ENCODE peak calls at places on chromosomes 4 and X, in seven cellular contexts. W, I, D, T, Z, H and U are unnamed samples.

GRCh38 chr4:101331017-101331416 is 16.3 kb downstream of the PPP3CA start:
- DNase-seq in Z (no peak), W (no peak), H (no peak), D (no peak), T (no peak), I (no peak), U (no peak)

GRCh38 chrX:106619797-106620196 is 8.0 kb downstream of the RADX start:
- DNase-seq in W (peak), D (no peak), T (peak), I (peak), H (no peak), Z (no peak), U (no peak)

GRCh38 chrX:9788908-9789307 is 2.7 kb downstream of the SHROOM2 start:
- DNase-seq in H (no peak), T (no peak), Z (no peak), D (peak), W (no peak), I (peak), U (no peak)

GRCh38 chrX:110145305-110145704 is 142.4 kb downstream of the TMEM164 start:
- DNase-seq in D (no peak), W (no peak), I (no peak), Z (no peak), T (no peak), H (no peak), U (no peak)

GRCh38 chrX:149682956-149683947 is 28.6 kb upstream of the MAGEA11 start:
- DNase-seq in D (no peak), Z (no peak), H (no peak), I (no peak), W (no peak), T (no peak), U (no peak)

GRCh38 chr4:157509286-157509685 is 288.8 kb downstream of the GRIA2 start:
- DNase-seq in H (no peak), T (no peak), W (no peak), Z (no peak), D (no peak), I (no peak), U (no peak)

GRCh38 chr4:139455187-139455586 is 1.3 kb downstream of the RAB33B start:
- DNase-seq in W (no peak), Z (no peak), I (no peak), T (no peak), D (no peak), H (no peak), U (no peak)

GRCh38 chrX:150548684-150549083 is 19.7 kb upstream of the MTM1 start:
- DNase-seq in T (peak), W (peak), I (no peak), H (no peak), D (no peak), Z (no peak), U (no peak)

GRCh38 chr4:55173580-55173979 is 48.2 kb upstream of the KDR start:
- DNase-seq in W (peak), H (no peak), D (no peak), T (peak), I (peak), Z (no peak), U (no peak)

GRCh38 chr4:118352843-118353373 is at the start of gene PRSS12:
- DNase-seq in I (peak), W (peak), H (peak), D (peak), Z (peak), T (peak), U (peak)

GRCh38 chrX:31074522-31074921 is 2.7 kb upstream of the FTHL17 start:
- DNase-seq in D (no peak), T (no peak), W (no peak), Z (no peak), I (no peak), H (no peak), U (no peak)

GRCh38 chrX:3548743-3549441 is 164.6 kb downstream of the PRKX start:
- DNase-seq in I (peak), H (no peak), D (peak), W (peak), T (peak), Z (no peak), U (no peak)
- TF ChIP-seq CTCF in I (peak), H (peak), D (peak), W (peak), T (peak), Z (peak), U (no peak)

DNA sequence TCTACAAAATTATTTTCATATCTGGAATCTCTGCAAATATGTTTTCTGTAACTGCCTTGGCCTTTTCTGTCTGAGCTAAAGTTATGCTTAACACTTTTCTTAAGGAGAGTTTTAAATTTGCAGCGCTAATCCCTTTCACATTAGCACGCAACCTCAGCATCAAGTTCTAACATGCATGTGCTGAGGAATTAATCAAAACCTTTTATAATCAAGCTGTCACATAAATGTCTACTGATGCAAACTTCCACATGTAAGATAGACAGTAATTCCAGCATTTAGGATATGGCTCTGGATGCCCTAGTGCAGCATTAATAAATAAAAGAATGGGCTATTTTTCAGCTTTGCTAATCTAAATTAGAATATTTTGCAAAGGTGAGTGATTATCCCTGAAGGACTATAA is 17.5 kb upstream of the NEIL3 start:
- DNase-seq in Z (no peak), I (no peak), T (no peak), H (no peak), W (no peak), D (no peak), U (no peak)
- TF ChIP-seq CTCF in Z (no peak), I (no peak), T (no peak), H (no peak), W (no peak), D (no peak), U (no peak)

DNA sequence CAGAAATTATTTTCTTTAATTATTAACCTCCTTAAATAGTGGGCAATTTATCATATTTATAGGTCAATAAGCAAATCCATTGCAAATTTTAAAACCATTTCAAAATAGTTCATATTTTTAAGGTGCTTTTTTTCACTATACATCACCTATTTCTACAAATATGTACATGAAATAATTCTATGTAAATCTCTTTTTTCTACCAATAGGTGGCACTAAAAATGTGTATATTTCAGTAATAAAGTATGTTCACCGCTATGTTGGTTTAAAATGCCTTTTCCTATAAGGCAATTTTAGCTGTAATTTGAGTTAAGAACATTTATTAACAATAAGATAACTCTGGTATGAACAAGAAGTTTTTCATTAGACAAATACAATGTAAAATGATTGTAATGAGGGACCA is 672.2 kb downstream of the KCTD8 start:
- DNase-seq in I (peak), T (peak), D (peak), Z (no peak), H (no peak), W (peak), U (no peak)
- TF ChIP-seq CTCF in I (peak), T (peak), D (peak), Z (peak), H (peak), W (peak), U (no peak)

GRCh38 chrX:139203681-139204575 is 326.6 kb upstream of the F9 start:
- DNase-seq in I (no peak), Z (no peak), W (peak), T (no peak), D (peak), H (peak), U (no peak)
- TF ChIP-seq CTCF in I (no peak), Z (peak), W (no peak), T (peak), D (peak), H (peak), U (no peak)

DNA sequence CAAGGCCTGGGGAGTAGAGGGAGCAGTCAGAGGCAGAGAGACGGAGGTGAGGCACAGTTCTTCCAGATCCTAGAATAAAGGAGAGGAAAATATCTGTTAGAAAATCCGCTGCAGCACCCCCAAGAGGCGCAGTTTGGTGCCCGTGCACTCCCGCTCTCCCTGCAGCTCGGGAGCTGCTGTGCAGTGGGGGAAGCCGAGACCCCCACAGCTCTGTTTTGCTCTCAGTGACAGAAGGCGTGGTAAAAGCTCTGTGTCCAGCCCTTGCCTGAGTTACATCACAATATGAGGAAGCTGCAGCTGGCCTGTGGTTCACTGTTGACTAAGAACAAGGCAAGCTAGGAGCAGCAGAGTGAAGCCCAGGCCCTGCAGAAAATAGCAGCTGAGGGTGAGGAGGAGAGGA is 88.5 kb upstream of the ADRA2C start:
- DNase-seq in W (no peak), H (no peak), D (no peak), Z (no peak), I (peak), T (no peak), U (peak)
- TF ChIP-seq CTCF in W (no peak), H (no peak), D (no peak), Z (peak), I (no peak), T (no peak), U (no peak)